ENCODE peak calls at places on chromosomes 16 and 17, in six cellular contexts. C, V, Y, X, H and A are unnamed samples.

GRCh38 chr17:49520386-49521087 is 25.4 kb downstream of the NGFR start:
- DNase-seq in V (no peak), C (no peak), X (no peak), Y (no peak), H (no peak), A (no peak)

GRCh38 chr17:45734598-45734997 is 49.5 kb upstream of the CRHR1 start:
- DNase-seq in X (no peak), C (no peak), V (no peak), Y (no peak), H (no peak), A (no peak)

GRCh38 chr17:39227364-39227919 is 1.7 kb upstream of the STAC2 start:
- DNase-seq in X (no peak), V (no peak), Y (no peak), C (no peak), H (no peak), A (no peak)

GRCh38 chr17:8745586-8746500 is 1.2 kb upstream of the CCDC42 start:
- DNase-seq in Y (no peak), C (peak), X (peak), V (peak), H (no peak), A (peak)

GRCh38 chr17:71055128-71055527 is 885.8 kb downstream of the KCNJ2 start:
- DNase-seq in C (no peak), X (no peak), V (no peak), H (no peak), Y (no peak), A (no peak)

GRCh38 chr17:44065668-44066203 is 735 bp downstream of the LSM12 start:
- DNase-seq in Y (no peak), H (no peak), X (no peak), V (no peak), C (no peak), A (peak)

GRCh38 chr17:44115585-44116415 is 7.6 kb downstream of the HDAC5 start:
- DNase-seq in X (peak), Y (no peak), H (no peak), V (no peak), C (no peak), A (no peak)

GRCh38 chr17:63832014-63832413 is 4.6 kb upstream of the FTSJ3 start:
- DNase-seq in Y (no peak), C (no peak), H (no peak), X (no peak), V (no peak), A (no peak)

GRCh38 chr17:40354191-40355122 is 10.1 kb downstream of the GJD3 start:
- DNase-seq in X (no peak), V (no peak), C (peak), Y (no peak), H (no peak), A (no peak)

GRCh38 chr17:31680126-31680525 is 178.9 kb downstream of the COPRS start:
- DNase-seq in C (no peak), H (no peak), Y (no peak), V (no peak), X (no peak), A (no peak)

GRCh38 chr16:65546353-65546791 is 424.5 kb upstream of the CDH11 start:
- DNase-seq in X (peak), Y (no peak), H (no peak), C (no peak), V (no peak), A (no peak)

GRCh38 chr16:27461483-27462171 is 59.7 kb downstream of the IL21R start:
- DNase-seq in H (no peak), Y (no peak), C (no peak), V (no peak), X (no peak), A (no peak)

GRCh38 chr16:81457326-81458133 is 12.9 kb downstream of the CMIP start:
- DNase-seq in Y (no peak), C (no peak), X (peak), H (no peak), V (no peak), A (no peak)

GRCh38 chr17:45048795-45049563 is 2.5 kb downstream of the DCAKD start:
- DNase-seq in H (no peak), X (no peak), V (no peak), C (no peak), Y (no peak), A (peak)

GRCh38 chr16:86663691-86664517 is 85.6 kb downstream of the FOXL1 start:
- DNase-seq in C (no peak), H (no peak), Y (peak), X (peak), V (no peak), A (no peak)

GRCh38 chr16:35306915-35307314 is 1847.5 kb downstream of the TP53TG3F start:
- DNase-seq in X (no peak), C (no peak), Y (no peak), V (no peak), H (no peak), A (no peak)

GRCh38 chr16:50584033-50584722 is 36.0 kb downstream of the NKD1 start:
- DNase-seq in Y (no peak), C (no peak), H (no peak), X (no peak), V (no peak), A (no peak)

GRCh38 chr17:44376124-44376523 is 12.5 kb upstream of the FAM171A2 start:
- DNase-seq in H (no peak), Y (no peak), V (no peak), X (no peak), C (no peak), A (no peak)

GRCh38 chr16:72195609-72196008 is 23.7 kb upstream of the PMFBP1 start:
- DNase-seq in X (no peak), H (no peak), V (no peak), Y (no peak), C (no peak), A (no peak)

GRCh38 chr17:9104370-9105041 is 83.2 kb downstream of the NTN1 start:
- DNase-seq in V (no peak), H (no peak), Y (no peak), C (no peak), X (no peak), A (no peak)

GRCh38 chr16:30787613-30788378 is 791 bp upstream of the ZNF629 start:
- DNase-seq in C (peak), V (no peak), Y (no peak), H (no peak), X (no peak), A (no peak)

GRCh38 chr17:7136266-7136877 is 21.8 kb upstream of the ASGR2 start:
- DNase-seq in V (peak), H (peak), C (peak), Y (peak), X (peak), A (peak)

GRCh38 chr16:56637814-56638750 is at the start of gene MT1A:
- DNase-seq in C (peak), H (no peak), V (no peak), X (peak), Y (no peak), A (no peak)

GRCh38 chr17:64507418-64507766 is 615 bp downstream of the CEP95 start:
- DNase-seq in C (peak), V (no peak), Y (no peak), X (peak), H (no peak), A (peak)

GRCh38 chr17:82866521-82867214 is 26.8 kb upstream of the ZNF750 start:
- DNase-seq in Y (no peak), H (no peak), V (no peak), C (no peak), X (peak), A (no peak)

GRCh38 chr17:82867763-82868325 is 28.0 kb upstream of the ZNF750 start:
- DNase-seq in Y (no peak), X (no peak), C (no peak), H (no peak), V (no peak), A (no peak)

GRCh38 chr17:82865274-82865673 is 25.5 kb upstream of the ZNF750 start:
- DNase-seq in Y (no peak), C (no peak), H (no peak), V (no peak), X (no peak), A (no peak)

GRCh38 chr17:82864721-82865240 is 25.0 kb upstream of the ZNF750 start:
- DNase-seq in H (no peak), X (no peak), V (no peak), C (no peak), Y (no peak), A (peak)

DNA sequence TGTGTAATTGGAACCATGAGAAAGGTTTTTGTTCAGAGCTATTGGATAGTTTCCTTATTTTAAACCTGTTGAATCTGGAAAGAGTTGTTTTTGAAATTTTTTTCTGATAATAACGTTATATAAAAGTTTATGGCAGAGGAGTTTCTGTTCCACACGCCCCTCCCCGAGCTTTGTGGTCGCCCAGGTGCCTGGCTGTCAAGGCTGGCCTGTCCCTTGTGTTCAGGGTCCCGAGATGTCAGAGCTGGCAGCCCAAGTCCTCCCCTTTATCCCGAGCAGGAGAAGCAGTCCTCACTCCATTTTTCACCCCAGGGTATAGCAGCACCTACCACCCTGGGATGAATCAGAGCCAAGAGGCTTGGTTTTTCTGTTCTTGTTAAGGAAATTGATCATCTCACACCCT is 26.2 kb upstream of the ZNF750 start:
- DNase-seq in C (no peak), H (no peak), Y (no peak), V (no peak), X (no peak), A (no peak)
- H3K4me3 ChIP-seq in C (no peak), H (no peak), Y (no peak), V (no peak), X (no peak), A (no peak)

GRCh38 chr17:5584971-5585794 is 874 bp upstream of the NLRP1 start:
- DNase-seq in Y (no peak), C (no peak), V (no peak), X (peak), H (peak), A (no peak)
- H3K4me3 ChIP-seq in Y (no peak), C (no peak), V (no peak), X (no peak), H (no peak), A (no peak)

DNA sequence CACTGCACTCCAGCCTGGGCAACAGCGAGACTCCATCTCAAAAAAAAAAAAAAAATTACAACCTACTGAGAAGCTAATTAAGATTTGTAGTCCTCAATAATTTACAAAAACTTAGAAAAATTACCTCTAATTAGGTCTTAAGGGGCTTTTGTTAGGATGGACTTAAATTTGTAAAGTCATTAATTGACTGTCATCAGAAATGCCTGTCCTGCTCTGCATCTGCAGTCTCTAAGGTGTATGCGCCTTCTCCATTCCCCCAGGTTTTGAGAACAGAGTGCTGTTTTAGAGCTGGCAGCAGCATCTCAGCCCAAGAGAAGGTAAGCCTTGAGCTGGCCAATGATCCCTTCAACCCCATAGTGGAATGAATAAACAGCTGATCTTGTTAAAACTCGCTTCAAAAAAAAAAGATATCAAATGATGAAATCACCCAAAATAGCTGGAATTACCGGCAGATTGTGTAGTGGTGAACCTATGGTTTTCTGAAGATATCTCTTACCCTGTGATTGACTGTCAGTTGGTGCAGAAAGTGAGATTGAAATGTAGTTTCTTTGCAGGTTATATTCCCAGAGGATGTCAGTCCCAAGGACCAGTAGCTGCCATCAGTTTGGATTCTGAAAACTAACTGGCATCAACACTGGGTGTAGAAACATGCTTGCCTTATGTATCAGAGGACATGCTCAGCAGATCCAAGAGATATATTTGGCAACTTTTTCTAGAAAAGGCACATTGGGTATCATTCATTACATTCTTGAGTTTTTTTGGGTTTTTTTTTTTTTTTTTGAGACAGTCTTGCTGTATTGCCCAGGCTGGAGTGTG is 25.7 kb downstream of the TRPV2 start:
- DNase-seq in Y (no peak), V (no peak), H (no peak), X (peak), C (no peak), A (no peak)
- H3K4me3 ChIP-seq in Y (peak), V (no peak), H (peak), X (peak), C (peak), A (peak)

DNA sequence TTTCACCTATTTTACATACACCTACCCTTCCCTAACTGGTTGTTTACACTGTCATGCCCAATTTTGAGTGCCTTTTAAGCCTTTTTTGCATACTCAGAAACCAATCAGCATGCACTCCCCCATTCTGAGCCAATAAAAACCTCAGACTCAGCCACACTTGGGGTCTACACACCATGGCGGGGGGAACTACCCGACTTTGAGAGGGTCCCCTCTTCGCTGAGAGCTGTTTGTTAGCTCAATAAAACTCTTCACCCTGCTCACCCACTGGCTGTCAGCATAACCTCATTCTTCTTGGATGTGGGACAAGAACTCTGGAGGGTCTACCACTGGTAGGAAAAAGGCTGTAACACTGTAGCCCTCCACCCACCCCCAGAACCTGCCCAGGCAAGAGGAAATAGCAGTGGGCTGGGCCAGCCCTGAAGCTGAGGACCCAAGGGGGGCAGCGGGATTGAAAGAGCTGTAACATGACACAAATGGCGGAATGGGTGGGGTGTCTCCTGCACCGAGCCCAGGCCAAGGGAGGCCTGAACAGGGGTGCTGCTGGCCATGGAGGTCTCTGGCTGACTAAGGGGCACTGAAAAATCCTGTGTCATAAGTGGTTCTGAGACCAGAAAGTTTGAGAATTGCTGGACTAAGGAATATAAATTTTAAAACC is 3.0 kb upstream of the FLYWCH2 start:
- DNase-seq in C (no peak), H (no peak), Y (no peak), V (no peak), X (no peak), A (no peak)
- H3K4me3 ChIP-seq in C (no peak), H (no peak), Y (no peak), V (no peak), X (no peak), A (no peak)

DNA sequence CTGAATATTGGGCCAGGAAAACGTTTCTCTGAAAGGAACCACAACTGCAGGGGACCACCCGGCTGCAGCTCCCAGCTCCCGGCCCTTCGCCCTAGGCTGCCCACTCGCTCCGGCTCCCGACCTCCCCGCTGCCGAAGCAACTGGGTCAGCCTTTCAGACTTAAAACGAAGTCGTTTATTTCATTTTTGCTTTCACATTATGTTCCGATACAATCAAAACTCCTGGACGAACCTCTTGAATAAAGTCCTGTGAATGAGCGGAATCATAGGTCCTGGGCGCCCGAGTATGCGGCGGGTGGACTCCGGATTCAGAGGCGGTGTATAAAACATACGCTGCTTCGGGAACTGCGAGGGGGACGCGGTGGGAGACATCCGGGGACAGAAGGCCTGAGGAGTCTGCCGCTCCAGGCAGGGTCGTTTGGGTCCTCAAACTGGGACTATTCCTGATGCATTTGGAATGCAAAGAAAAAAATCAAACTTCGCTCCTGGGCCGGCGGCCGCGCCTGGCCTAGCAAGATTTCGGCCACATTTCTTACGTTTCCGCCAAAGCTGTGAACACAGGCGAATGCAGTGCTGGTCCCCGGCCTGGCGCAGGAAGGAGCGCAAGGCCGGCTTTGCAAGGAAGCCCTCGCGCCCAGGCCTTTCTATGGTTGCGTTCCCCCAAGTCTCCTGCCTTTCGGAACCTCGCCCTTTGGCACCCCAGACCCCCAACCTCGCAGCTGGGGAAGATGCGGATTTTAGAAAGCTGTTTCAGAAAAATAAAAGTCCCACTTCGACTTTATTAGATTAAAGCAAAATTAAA is 3.7 kb downstream of the CBLN1 start:
- DNase-seq in X (no peak), Y (no peak), V (no peak), H (no peak), C (no peak), A (no peak)
- H3K4me3 ChIP-seq in X (no peak), Y (no peak), V (no peak), H (no peak), C (no peak), A (no peak)

DNA sequence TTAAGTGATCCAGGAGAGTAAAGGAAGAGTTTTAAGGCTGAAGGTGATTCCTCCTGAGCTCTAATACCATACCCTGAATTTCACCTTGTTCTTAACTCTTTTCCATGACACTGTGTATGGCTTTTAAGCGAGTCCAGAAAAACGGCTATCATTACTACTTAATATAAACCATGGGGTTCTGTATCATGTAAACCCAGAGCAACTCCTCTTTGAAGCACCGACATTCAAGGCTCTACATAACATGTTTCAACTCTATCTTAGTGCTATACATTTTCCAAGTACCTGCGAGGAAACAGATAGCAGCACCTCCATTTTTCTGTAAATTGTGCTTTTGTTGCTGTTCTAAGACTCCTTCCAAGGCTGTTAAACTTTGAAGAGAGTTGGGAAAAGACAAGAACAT is 4.0 kb downstream of the STAT5B start:
- DNase-seq in C (no peak), V (no peak), H (no peak), X (no peak), Y (no peak), A (no peak)
- H3K4me3 ChIP-seq in C (no peak), V (peak), H (no peak), X (no peak), Y (peak), A (no peak)

DNA sequence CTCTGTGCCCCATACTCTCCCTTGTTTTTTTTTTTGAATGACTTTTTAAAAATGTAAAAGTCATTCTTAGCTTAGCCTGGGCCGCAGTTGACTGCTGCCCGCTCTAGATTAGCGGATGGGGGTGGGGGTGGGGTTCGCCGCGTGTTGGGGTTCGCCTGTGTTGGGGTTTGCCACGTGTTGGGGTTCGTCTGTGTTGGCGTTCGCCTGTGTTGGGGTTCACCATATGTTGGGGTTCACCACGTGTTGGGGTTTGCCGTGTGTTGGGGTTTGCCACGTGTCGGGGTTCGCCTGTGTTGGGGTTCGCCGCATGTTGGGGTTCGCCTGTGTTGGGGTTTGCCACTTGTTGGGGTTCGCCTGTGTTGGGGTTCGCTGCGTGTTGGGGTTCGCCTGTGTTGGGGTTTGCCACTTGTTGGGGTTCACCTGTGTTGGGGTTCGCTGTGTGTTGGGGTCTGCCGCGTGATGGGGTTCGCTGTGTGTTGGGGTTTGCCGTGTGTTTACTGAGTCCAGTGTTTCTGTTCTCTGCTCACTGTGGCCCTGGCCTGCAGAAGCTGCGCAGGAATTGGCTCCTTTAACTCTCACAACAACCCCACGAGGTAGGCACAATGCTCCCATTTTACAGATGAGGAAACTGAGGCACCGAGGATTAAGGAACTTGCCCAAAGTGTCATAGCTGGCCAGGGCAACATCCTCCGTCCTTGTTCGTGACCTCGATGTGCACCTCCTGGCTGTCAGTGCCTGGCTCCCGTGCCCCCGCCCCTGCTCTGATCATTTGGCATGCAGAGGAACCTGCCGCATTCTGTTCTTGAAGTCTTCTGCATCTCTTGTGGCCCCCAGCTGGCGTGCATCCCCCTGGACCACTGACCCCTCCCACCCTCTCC is 96.6 kb upstream of the CIBAR2 start:
- DNase-seq in C (no peak), X (no peak), V (no peak), Y (no peak), H (no peak), A (no peak)
- H3K4me3 ChIP-seq in C (no peak), X (no peak), V (no peak), Y (no peak), H (no peak), A (no peak)